ENCODE peak calls at places on chromosomes 6 and 20, in six cellular contexts. One of them, this sample, is unnamed.

GRCh38 chr6:11298651-11299420 is 66.4 kb upstream of the NEDD9 start:
- DNase-seq in M059J: no peak
- DNase-seq in CD8-positive, alpha-beta T cell: no peak
- DNase-seq in WERI-Rb-1: no peak
- DNase-seq in Right ventricle myocardium superior: no peak
- DNase-seq in GM03348: no peak
- DNase-seq in this sample: peak

GRCh38 chr20:35699914-35700624 is 864 bp downstream of the ROMO1 start:
- DNase-seq in GM03348: no peak
- DNase-seq in CD8-positive, alpha-beta T cell: no peak
- DNase-seq in Right ventricle myocardium superior: no peak
- DNase-seq in M059J: no peak
- DNase-seq in WERI-Rb-1: no peak
- DNase-seq in this sample: no peak

GRCh38 chr20:4041748-4042411 is 26.5 kb upstream of the RNF24 start:
- DNase-seq in Right ventricle myocardium superior: no peak
- DNase-seq in M059J: peak
- DNase-seq in WERI-Rb-1: peak
- DNase-seq in GM03348: peak
- DNase-seq in CD8-positive, alpha-beta T cell: no peak
- DNase-seq in this sample: peak

GRCh38 chr6:42781811-42782688 is at the start of gene BICRAL:
- DNase-seq in WERI-Rb-1: peak
- DNase-seq in GM03348: peak
- DNase-seq in CD8-positive, alpha-beta T cell: peak
- DNase-seq in Right ventricle myocardium superior: peak
- DNase-seq in M059J: peak
- DNase-seq in this sample: peak

GRCh38 chr20:62831361-62831788 is 14.5 kb downstream of the COL9A3 start:
- DNase-seq in Right ventricle myocardium superior: no peak
- DNase-seq in GM03348: no peak
- DNase-seq in M059J: peak
- DNase-seq in WERI-Rb-1: no peak
- DNase-seq in CD8-positive, alpha-beta T cell: no peak
- DNase-seq in this sample: no peak

GRCh38 chr6:169162968-169163903 is 90.4 kb downstream of the THBS2 start:
- DNase-seq in M059J: peak
- DNase-seq in WERI-Rb-1: no peak
- DNase-seq in GM03348: peak
- DNase-seq in Right ventricle myocardium superior: no peak
- DNase-seq in CD8-positive, alpha-beta T cell: peak
- DNase-seq in this sample: no peak

GRCh38 chr6:106286746-106287145 is 38.8 kb downstream of the ATG5 start:
- DNase-seq in GM03348: no peak
- DNase-seq in WERI-Rb-1: no peak
- DNase-seq in M059J: no peak
- DNase-seq in Right ventricle myocardium superior: no peak
- DNase-seq in CD8-positive, alpha-beta T cell: no peak
- DNase-seq in this sample: no peak

GRCh38 chr20:59460352-59460751 is 144.0 kb upstream of the PHACTR3 start:
- DNase-seq in M059J: no peak
- DNase-seq in Right ventricle myocardium superior: no peak
- DNase-seq in CD8-positive, alpha-beta T cell: no peak
- DNase-seq in GM03348: no peak
- DNase-seq in WERI-Rb-1: no peak
- DNase-seq in this sample: no peak

GRCh38 chr6:33211666-33212422 is 3.5 kb downstream of the RING1 start:
- DNase-seq in CD8-positive, alpha-beta T cell: no peak
- DNase-seq in M059J: no peak
- DNase-seq in Right ventricle myocardium superior: no peak
- DNase-seq in GM03348: no peak
- DNase-seq in WERI-Rb-1: peak
- DNase-seq in this sample: no peak

GRCh38 chr20:62554898-62555641 is 79.3 kb upstream of the GATA5 start:
- DNase-seq in Right ventricle myocardium superior: no peak
- DNase-seq in WERI-Rb-1: peak
- DNase-seq in M059J: no peak
- DNase-seq in GM03348: no peak
- DNase-seq in CD8-positive, alpha-beta T cell: no peak
- DNase-seq in this sample: no peak

GRCh38 chr6:52664185-52664990 is 6.5 kb upstream of the TMEM14A start:
- DNase-seq in WERI-Rb-1: peak
- DNase-seq in CD8-positive, alpha-beta T cell: peak
- DNase-seq in Right ventricle myocardium superior: peak
- DNase-seq in GM03348: peak
- DNase-seq in M059J: peak
- DNase-seq in this sample: peak

GRCh38 chr6:89803271-89803670 is 16.3 kb downstream of the MDN1 start:
- DNase-seq in CD8-positive, alpha-beta T cell: no peak
- DNase-seq in GM03348: no peak
- DNase-seq in Right ventricle myocardium superior: no peak
- DNase-seq in M059J: no peak
- DNase-seq in WERI-Rb-1: no peak
- DNase-seq in this sample: no peak

GRCh38 chr6:117605169-117605826 is 3.0 kb upstream of the GOPC start:
- DNase-seq in CD8-positive, alpha-beta T cell: no peak
- DNase-seq in GM03348: peak
- DNase-seq in WERI-Rb-1: peak
- DNase-seq in Right ventricle myocardium superior: no peak
- DNase-seq in M059J: peak
- DNase-seq in this sample: peak

GRCh38 chr20:44054849-44055248 is 132.1 kb downstream of the JPH2 start:
- DNase-seq in M059J: no peak
- DNase-seq in CD8-positive, alpha-beta T cell: no peak
- DNase-seq in Right ventricle myocardium superior: no peak
- DNase-seq in WERI-Rb-1: no peak
- DNase-seq in GM03348: no peak
- DNase-seq in this sample: no peak

GRCh38 chr6:113530769-113531168 is 326.4 kb upstream of the MARCKS start:
- DNase-seq in CD8-positive, alpha-beta T cell: no peak
- DNase-seq in GM03348: peak
- DNase-seq in WERI-Rb-1: no peak
- DNase-seq in M059J: peak
- DNase-seq in Right ventricle myocardium superior: no peak
- DNase-seq in this sample: no peak

GRCh38 chr6:63307581-63308246 is 12.1 kb downstream of the LGSN start:
- DNase-seq in Right ventricle myocardium superior: no peak
- DNase-seq in CD8-positive, alpha-beta T cell: no peak
- DNase-seq in M059J: peak
- DNase-seq in WERI-Rb-1: peak
- DNase-seq in GM03348: peak
- DNase-seq in this sample: peak

GRCh38 chr6:144468709-144469108 is 183.6 kb downstream of the UTRN start:
- DNase-seq in Right ventricle myocardium superior: no peak
- DNase-seq in GM03348: no peak
- DNase-seq in CD8-positive, alpha-beta T cell: no peak
- DNase-seq in M059J: no peak
- DNase-seq in WERI-Rb-1: no peak
- DNase-seq in this sample: no peak

GRCh38 chr20:64245746-64246595 is 9.6 kb upstream of the PCMTD2 start:
- DNase-seq in GM03348: no peak
- DNase-seq in M059J: no peak
- DNase-seq in WERI-Rb-1: no peak
- DNase-seq in CD8-positive, alpha-beta T cell: peak
- DNase-seq in Right ventricle myocardium superior: no peak
- DNase-seq in this sample: no peak

GRCh38 chr6:5726976-5727718 is 279.6 kb downstream of the NRN1 start:
- DNase-seq in M059J: no peak
- DNase-seq in GM03348: no peak
- DNase-seq in WERI-Rb-1: no peak
- DNase-seq in Right ventricle myocardium superior: no peak
- DNase-seq in CD8-positive, alpha-beta T cell: no peak
- DNase-seq in this sample: no peak

GRCh38 chr20:61682114-61682997 is 383.3 kb downstream of the TAF4 start:
- DNase-seq in Right ventricle myocardium superior: no peak
- DNase-seq in CD8-positive, alpha-beta T cell: no peak
- DNase-seq in GM03348: no peak
- DNase-seq in WERI-Rb-1: no peak
- DNase-seq in M059J: peak
- DNase-seq in this sample: no peak

GRCh38 chr6:27669278-27669797 is 196.4 kb upstream of the ZNF184 start:
- DNase-seq in CD8-positive, alpha-beta T cell: no peak
- DNase-seq in GM03348: no peak
- DNase-seq in WERI-Rb-1: no peak
- DNase-seq in M059J: peak
- DNase-seq in Right ventricle myocardium superior: no peak
- DNase-seq in this sample: peak

GRCh38 chr6:43246301-43247114 is 3.2 kb downstream of the TTBK1 start:
- DNase-seq in M059J: peak
- DNase-seq in WERI-Rb-1: no peak
- DNase-seq in CD8-positive, alpha-beta T cell: no peak
- DNase-seq in Right ventricle myocardium superior: peak
- DNase-seq in GM03348: no peak
- DNase-seq in this sample: peak

GRCh38 chr6:13331516-13332348 is 3.4 kb upstream of the TBC1D7 start:
- DNase-seq in Right ventricle myocardium superior: no peak
- DNase-seq in GM03348: peak
- DNase-seq in M059J: peak
- DNase-seq in WERI-Rb-1: no peak
- DNase-seq in CD8-positive, alpha-beta T cell: no peak
- DNase-seq in this sample: peak

This sample was measured in left kidney.